ENCODE peak calls at places on chromosomes 3 and 15, in five cellular contexts. One of them, this sample, is unnamed.

GRCh38 chr3:166844329-166844728 is 535.8 kb downstream of the ZBBX start:
- DNase-seq in stomach: no peak
- DNase-seq in GM13976: no peak
- DNase-seq in Calu3: no peak
- DNase-seq in H9: no peak
- DNase-seq in this sample: no peak

GRCh38 chr3:94360982-94361381 is 298.1 kb downstream of the NSUN3 start:
- DNase-seq in stomach: peak; percentile 71
- DNase-seq in GM13976: no peak
- DNase-seq in Calu3: no peak
- DNase-seq in H9: no peak
- DNase-seq in this sample: no peak

GRCh38 chr15:74424901-74425528 is 8.7 kb downstream of the SEMA7A start:
- DNase-seq in stomach: no peak
- DNase-seq in GM13976: no peak
- DNase-seq in Calu3: no peak
- DNase-seq in H9: no peak
- DNase-seq in this sample: no peak

GRCh38 chr3:30616347-30617027 is 10.1 kb downstream of the TGFBR2 start:
- DNase-seq in stomach: no peak
- DNase-seq in GM13976: no peak
- DNase-seq in Calu3: no peak
- DNase-seq in H9: no peak
- DNase-seq in this sample: no peak

GRCh38 chr15:50148362-50148963 is 29.4 kb upstream of the ATP8B4 start:
- DNase-seq in stomach: no peak
- DNase-seq in GM13976: no peak
- DNase-seq in Calu3: peak; percentile 45
- DNase-seq in H9: peak; percentile 76
- DNase-seq in this sample: no peak

GRCh38 chr15:71790081-71790480 is 20.3 kb upstream of the NR2E3 start:
- DNase-seq in stomach: peak; percentile 24
- DNase-seq in GM13976: no peak
- DNase-seq in Calu3: peak; percentile 89
- DNase-seq in H9: no peak
- DNase-seq in this sample: no peak

GRCh38 chr15:77001351-77001750 is 6.4 kb downstream of the PSTPIP1 start:
- DNase-seq in stomach: no peak
- DNase-seq in GM13976: no peak
- DNase-seq in Calu3: no peak
- DNase-seq in H9: no peak
- DNase-seq in this sample: no peak

GRCh38 chr15:29428925-29429573 is 159.4 kb upstream of the NSMCE3 start:
- DNase-seq in stomach: no peak
- DNase-seq in GM13976: no peak
- DNase-seq in Calu3: no peak
- DNase-seq in H9: no peak
- DNase-seq in this sample: no peak

GRCh38 chr15:83144771-83145170 is 37.3 kb downstream of the TM6SF1 start:
- DNase-seq in stomach: no peak
- DNase-seq in GM13976: no peak
- DNase-seq in Calu3: no peak
- DNase-seq in H9: no peak
- DNase-seq in this sample: no peak

DNA sequence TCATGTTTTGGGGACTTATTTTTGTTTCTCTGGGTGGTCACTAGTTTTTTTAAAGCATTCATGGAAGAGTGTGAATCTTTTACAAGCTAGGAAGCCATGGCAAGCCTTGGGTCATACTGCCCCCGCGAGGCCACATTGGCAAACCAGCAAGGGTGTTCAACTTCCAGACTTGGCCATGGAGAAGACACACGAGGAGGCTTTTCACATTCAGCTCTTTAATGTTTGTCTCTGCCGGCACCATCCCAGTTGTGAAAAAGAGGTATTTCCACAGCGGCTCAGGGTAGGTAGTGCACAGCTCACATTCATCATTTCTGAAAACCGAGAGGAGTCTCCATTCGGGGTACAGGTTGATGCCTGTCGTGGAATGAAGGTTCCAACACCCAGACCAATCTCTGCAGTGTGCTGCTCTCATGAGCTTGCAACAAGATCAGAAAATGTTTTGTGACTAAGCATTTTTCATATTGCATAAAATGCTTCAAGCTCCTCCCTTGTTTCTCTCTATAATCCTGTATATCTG is 7.7 kb downstream of the CCR5 start:
- DNase-seq in stomach: peak; percentile 68
- DNase-seq in GM13976: peak; percentile 59
- DNase-seq in Calu3: peak; percentile 76
- DNase-seq in H9: peak; percentile 73
- DNase-seq in this sample: no peak
- TF ChIP-seq CTCF in stomach: no peak
- TF ChIP-seq CTCF in GM13976: peak; percentile 68
- TF ChIP-seq CTCF in Calu3: peak; percentile 50
- TF ChIP-seq CTCF in H9: peak; percentile 88
- TF ChIP-seq CTCF in this sample: peak; percentile 61

DNA sequence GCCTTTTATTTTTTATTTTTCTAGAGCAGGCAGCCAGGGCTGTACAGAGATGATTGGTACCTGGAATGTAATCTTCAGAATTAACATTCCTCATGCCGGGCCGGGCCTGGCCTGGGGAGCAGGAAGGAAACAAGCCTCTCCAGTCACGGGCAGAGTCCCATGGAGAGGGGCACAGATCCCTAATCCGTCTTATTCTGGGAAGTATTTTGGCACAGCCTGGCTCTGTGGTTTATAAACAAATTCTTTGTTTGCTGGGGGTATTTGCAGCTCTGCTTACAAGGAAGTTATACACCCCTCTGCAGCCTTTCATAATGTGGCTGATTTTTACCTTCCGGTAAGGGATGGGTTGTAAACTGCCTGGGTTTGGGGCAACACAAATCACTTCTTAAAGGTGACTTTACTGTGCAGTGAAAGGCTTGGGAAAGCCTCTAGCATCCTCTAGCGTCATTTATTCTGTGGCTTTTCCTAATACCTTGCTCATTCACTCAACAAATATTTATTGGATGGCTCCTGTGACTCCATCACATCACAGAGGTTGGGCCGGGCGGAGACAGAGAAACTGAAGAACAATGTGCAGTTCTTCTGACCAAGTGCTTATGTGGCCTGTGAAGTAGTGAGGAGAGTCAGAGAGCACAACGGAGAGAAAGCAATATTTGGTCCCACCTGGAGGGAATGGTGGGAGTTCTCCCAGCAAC is 2.7 kb downstream of the SLC6A20 start:
- DNase-seq in stomach: no peak
- DNase-seq in GM13976: no peak
- DNase-seq in Calu3: no peak
- DNase-seq in H9: no peak
- DNase-seq in this sample: peak; percentile 38
- TF ChIP-seq CTCF in stomach: no peak
- TF ChIP-seq CTCF in GM13976: no peak
- TF ChIP-seq CTCF in Calu3: no peak
- TF ChIP-seq CTCF in H9: no peak
- TF ChIP-seq CTCF in this sample: no peak

GRCh38 chr3:55724407-55724784 is 237.3 kb upstream of the WNT5A start:
- DNase-seq in stomach: no peak
- DNase-seq in GM13976: no peak
- DNase-seq in Calu3: no peak
- DNase-seq in H9: no peak
- DNase-seq in this sample: no peak

GRCh38 chr3:55723653-55724406 is 236.7 kb upstream of the WNT5A start:
- DNase-seq in stomach: no peak
- DNase-seq in GM13976: no peak
- DNase-seq in Calu3: no peak
- DNase-seq in H9: peak; percentile 35
- DNase-seq in this sample: no peak

GRCh38 chr3:55719508-55719907 is 232.4 kb upstream of the WNT5A start:
- DNase-seq in stomach: no peak
- DNase-seq in GM13976: no peak
- DNase-seq in Calu3: no peak
- DNase-seq in H9: no peak
- DNase-seq in this sample: no peak

GRCh38 chr3:55720614-55721013 is 233.5 kb upstream of the WNT5A start:
- DNase-seq in stomach: no peak
- DNase-seq in GM13976: peak; percentile 42
- DNase-seq in Calu3: no peak
- DNase-seq in H9: no peak
- DNase-seq in this sample: no peak

GRCh38 chr3:55721716-55722484 is 234.8 kb upstream of the WNT5A start:
- DNase-seq in stomach: peak; percentile 30
- DNase-seq in GM13976: peak; percentile 17
- DNase-seq in Calu3: no peak
- DNase-seq in H9: no peak
- DNase-seq in this sample: no peak
- TF ChIP-seq CTCF in stomach: no peak
- TF ChIP-seq CTCF in GM13976: peak; percentile 38
- TF ChIP-seq CTCF in Calu3: no peak
- TF ChIP-seq CTCF in H9: peak; percentile 77
- TF ChIP-seq CTCF in this sample: peak; percentile 60

GRCh38 chr3:168865022-168865551 is 769.4 kb upstream of the GOLIM4 start:
- DNase-seq in stomach: no peak
- DNase-seq in GM13976: no peak
- DNase-seq in Calu3: peak; percentile 34
- DNase-seq in H9: no peak
- DNase-seq in this sample: no peak
- TF ChIP-seq CTCF in stomach: no peak
- TF ChIP-seq CTCF in GM13976: peak; percentile 48
- TF ChIP-seq CTCF in Calu3: peak; percentile 89
- TF ChIP-seq CTCF in H9: peak; percentile 86
- TF ChIP-seq CTCF in this sample: peak; percentile 77

GRCh38 chr3:172303941-172304558 is 144.2 kb downstream of the GHSR start:
- DNase-seq in stomach: no peak
- DNase-seq in GM13976: no peak
- DNase-seq in Calu3: no peak
- DNase-seq in H9: no peak
- DNase-seq in this sample: no peak
- TF ChIP-seq CTCF in stomach: no peak
- TF ChIP-seq CTCF in GM13976: no peak
- TF ChIP-seq CTCF in Calu3: peak; percentile 53
- TF ChIP-seq CTCF in H9: peak; percentile 58
- TF ChIP-seq CTCF in this sample: peak; percentile 16